ENCODE peak calls at places on chromosomes 16 and 17, in five cellular contexts. W, Z, S, C and L are unnamed samples.

GRCh38 chr17:35022536-35023063 is 40.9 kb downstream of the RFFL start:
- DNase-seq in W (no peak), Z (peak), S (peak), C (peak), L (no peak)

GRCh38 chr17:3986270-3986938 is 22.2 kb upstream of the ATP2A3 start:
- DNase-seq in W (no peak), Z (no peak), S (no peak), C (peak), L (no peak)

GRCh38 chr16:50680907-50681885 is at the start of gene SNX20:
- DNase-seq in W (no peak), Z (peak), S (peak), C (no peak), L (no peak)

GRCh38 chr17:75516619-75517276 is 420 bp downstream of the TSEN54 start:
- DNase-seq in W (no peak), Z (peak), S (no peak), C (no peak), L (no peak)

GRCh38 chr16:86984286-86984685 is 332.9 kb downstream of the C16orf95 start:
- DNase-seq in W (no peak), Z (no peak), S (no peak), C (no peak), L (no peak)

GRCh38 chr16:87278191-87279093 is 38.8 kb downstream of the C16orf95 start:
- DNase-seq in W (peak), Z (peak), S (peak), C (peak), L (peak)

GRCh38 chr16:27363797-27364196 is 38.2 kb upstream of the IL21R start:
- DNase-seq in W (no peak), Z (peak), S (no peak), C (no peak), L (peak)

GRCh38 chr17:78651551-78651950 is 74.4 kb upstream of the DNAH17 start:
- DNase-seq in W (no peak), Z (no peak), S (no peak), C (no peak), L (no peak)

GRCh38 chr17:77489239-77489897 is 348.6 kb downstream of the SEC14L1 start:
- DNase-seq in W (no peak), Z (no peak), S (peak), C (no peak), L (no peak)

GRCh38 chr17:12422632-12423031 is 243.1 kb upstream of the MYOCD start:
- DNase-seq in W (no peak), Z (peak), S (peak), C (no peak), L (no peak)

GRCh38 chr16:9929313-9929712 is 252.9 kb downstream of the GRIN2A start:
- DNase-seq in W (no peak), Z (no peak), S (no peak), C (no peak), L (no peak)

GRCh38 chr16:16029431-16030011 is 80.1 kb downstream of the ABCC1 start:
- DNase-seq in W (no peak), Z (no peak), S (no peak), C (no peak), L (no peak)

GRCh38 chr16:49641250-49641649 is 214.7 kb downstream of the ZNF423 start:
- DNase-seq in W (no peak), Z (no peak), S (no peak), C (no peak), L (no peak)

GRCh38 chr17:50396261-50397110 is 837 bp downstream of the LRRC59 start:
- DNase-seq in W (no peak), Z (peak), S (no peak), C (peak), L (peak)

GRCh38 chr17:76732734-76733617 is 4.2 kb downstream of the SRSF2 start:
- DNase-seq in W (no peak), Z (no peak), S (no peak), C (no peak), L (no peak)

GRCh38 chr17:386145-386876 is 33.7 kb upstream of the RPH3AL start:
- DNase-seq in W (no peak), Z (peak), S (peak), C (peak), L (peak)

GRCh38 chr16:75494184-75494583 is 1.1 kb downstream of the CHST6 start:
- DNase-seq in W (no peak), Z (no peak), S (no peak), C (no peak), L (no peak)

GRCh38 chr17:38598995-38599394 is 6.8 kb downstream of the SRCIN1 start:
- DNase-seq in W (no peak), Z (no peak), S (no peak), C (no peak), L (no peak)

GRCh38 chr17:35715416-35715815 is 16.0 kb upstream of the RASL10B start:
- DNase-seq in W (no peak), Z (no peak), S (no peak), C (no peak), L (no peak)

GRCh38 chr17:38451030-38451839 is 23.0 kb downstream of the ARHGAP23 start:
- DNase-seq in W (no peak), Z (no peak), S (peak), C (peak), L (peak)

GRCh38 chr16:50367777-50368409 is 895 bp downstream of the BRD7 start:
- DNase-seq in W (no peak), Z (no peak), S (no peak), C (no peak), L (no peak)

GRCh38 chr16:54236761-54237160 is 49.8 kb downstream of the IRX3 start:
- DNase-seq in W (no peak), Z (no peak), S (no peak), C (no peak), L (no peak)

GRCh38 chr16:10314811-10315210 is 71.0 kb upstream of the ATF7IP2 start:
- DNase-seq in W (no peak), Z (no peak), S (no peak), C (peak), L (no peak)

GRCh38 chr17:20997711-20998570 is 44.9 kb downstream of the USP22 start:
- DNase-seq in W (no peak), Z (no peak), S (no peak), C (no peak), L (no peak)

GRCh38 chr17:75881678-75882454 is 3.5 kb upstream of the TRIM47 start:
- DNase-seq in W (no peak), Z (no peak), S (no peak), C (no peak), L (no peak)

GRCh38 chr17:36992701-36993100 is 43.9 kb downstream of the AATF start:
- DNase-seq in W (no peak), Z (no peak), S (no peak), C (no peak), L (peak)

GRCh38 chr16:20821682-20822081 is 15.4 kb downstream of the REXO5 start:
- DNase-seq in W (no peak), Z (no peak), S (no peak), C (no peak), L (no peak)

GRCh38 chr16:87254734-87255133 is 62.5 kb downstream of the C16orf95 start:
- DNase-seq in W (no peak), Z (no peak), S (no peak), C (no peak), L (no peak)

GRCh38 chr16:600781-601180 is 10.9 kb downstream of the RAB40C start:
- DNase-seq in W (no peak), Z (no peak), S (no peak), C (no peak), L (no peak)

GRCh38 chr16:15942901-15943690 is 6.3 kb upstream of the ABCC1 start:
- DNase-seq in W (no peak), Z (no peak), S (no peak), C (no peak), L (no peak)

GRCh38 chr17:75486151-75486550 is 29.2 kb downstream of the CASKIN2 start:
- DNase-seq in W (no peak), Z (no peak), S (no peak), C (no peak), L (no peak)

GRCh38 chr16:1870365-1871082 is 1.4 kb downstream of the MEIOB start:
- DNase-seq in W (peak), Z (no peak), S (no peak), C (peak), L (no peak)

GRCh38 chr17:50514936-50515702 is 6.9 kb downstream of the MYCBPAP start:
- DNase-seq in W (no peak), Z (no peak), S (peak), C (no peak), L (no peak)

GRCh38 chr16:81891734-81892364 is 112.8 kb downstream of the PLCG2 start:
- DNase-seq in W (no peak), Z (no peak), S (no peak), C (no peak), L (no peak)

GRCh38 chr17:57405486-57406072 is 149.3 kb downstream of the MSI2 start:
- DNase-seq in W (no peak), Z (no peak), S (no peak), C (no peak), L (no peak)

GRCh38 chr17:57403241-57403640 is 146.9 kb downstream of the MSI2 start:
- DNase-seq in W (no peak), Z (no peak), S (no peak), C (no peak), L (no peak)

GRCh38 chr17:57402691-57403090 is 146.4 kb downstream of the MSI2 start:
- DNase-seq in W (no peak), Z (no peak), S (no peak), C (no peak), L (no peak)

GRCh38 chr17:57404807-57405485 is 148.6 kb downstream of the MSI2 start:
- DNase-seq in W (no peak), Z (no peak), S (no peak), C (no peak), L (no peak)

GRCh38 chr17:57404073-57404472 is 147.8 kb downstream of the MSI2 start:
- DNase-seq in W (no peak), Z (no peak), S (no peak), C (no peak), L (no peak)
- TF ChIP-seq CTCF in W (no peak), Z (no peak), S (no peak), C (no peak), L (no peak)

GRCh38 chr16:60815033-60815432 is 1221.2 kb downstream of the CDH8 start:
- DNase-seq in W (no peak), Z (no peak), S (no peak), C (no peak), L (no peak)

GRCh38 chr16:60811657-60812056 is 1224.6 kb downstream of the CDH8 start:
- DNase-seq in W (no peak), Z (no peak), S (no peak), C (no peak), L (no peak)

GRCh38 chr16:60815865-60816264 is 1220.4 kb downstream of the CDH8 start:
- DNase-seq in W (no peak), Z (no peak), S (no peak), C (no peak), L (no peak)

GRCh38 chr16:60811051-60811608 is 1225.1 kb downstream of the CDH8 start:
- DNase-seq in W (no peak), Z (no peak), S (no peak), C (no peak), L (no peak)
- TF ChIP-seq CTCF in W (no peak), Z (no peak), S (no peak), C (no peak), L (no peak)

DNA sequence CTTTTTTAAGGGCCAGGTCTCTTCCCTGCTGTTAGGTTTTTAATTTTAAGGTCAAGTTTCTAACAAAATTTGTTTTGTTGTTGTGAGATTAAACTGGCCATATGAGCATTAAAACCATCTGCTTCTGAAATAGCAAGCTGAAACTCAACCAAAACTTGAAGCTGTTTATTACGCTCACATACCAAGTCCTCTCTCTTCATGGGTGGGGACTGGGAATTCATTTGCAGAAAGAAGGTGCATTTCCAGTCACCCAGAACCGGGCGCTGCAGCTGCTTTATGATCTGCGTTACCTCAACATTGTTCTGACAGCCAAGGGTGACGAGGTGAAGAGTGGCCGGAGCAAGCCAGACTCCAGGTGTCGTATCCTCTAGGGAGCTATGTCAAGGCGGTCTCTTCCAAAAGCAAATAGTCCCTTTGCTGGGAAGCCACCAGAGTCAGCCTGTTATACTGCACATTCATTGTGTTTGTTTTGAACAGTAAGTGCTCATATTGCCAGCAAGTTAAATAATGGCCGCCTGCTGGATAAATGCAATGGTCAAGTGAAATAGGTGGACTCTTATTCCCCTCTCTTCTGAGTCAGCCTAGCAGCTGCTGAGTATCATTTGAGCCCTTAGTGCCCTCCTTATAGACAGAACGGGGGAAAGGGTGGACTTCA is 12.6 kb downstream of the COG1 start:
- DNase-seq in W (no peak), Z (no peak), S (no peak), C (no peak), L (no peak)
- TF ChIP-seq CTCF in W (no peak), Z (no peak), S (no peak), C (no peak), L (no peak)

DNA sequence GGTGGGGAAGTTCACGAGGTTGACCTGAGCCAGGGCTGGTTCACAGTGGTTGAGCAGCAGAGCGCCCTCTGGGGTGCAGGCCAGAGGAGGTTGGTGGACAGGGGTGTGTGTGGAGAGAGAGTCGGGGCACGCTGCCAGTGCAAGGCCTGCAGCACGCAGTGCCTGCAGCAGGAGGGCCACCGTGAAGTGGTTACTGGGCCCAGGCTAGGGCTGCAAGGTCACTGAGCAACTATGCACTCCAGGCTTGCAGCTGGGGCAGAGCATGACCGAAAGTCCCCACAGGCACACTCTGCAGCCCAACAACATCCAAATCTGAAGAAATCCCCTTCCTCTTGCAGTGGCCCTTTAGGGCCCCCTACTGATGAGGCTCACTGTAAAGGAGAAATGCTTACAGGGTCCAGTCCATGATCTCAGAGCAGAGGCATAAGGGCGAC is 89.1 kb upstream of the NOL11 start:
- DNase-seq in W (no peak), Z (no peak), S (peak), C (no peak), L (no peak)
- TF ChIP-seq CTCF in W (peak), Z (no peak), S (peak), C (no peak), L (no peak)

GRCh38 chr17:46044286-46044928 is 45.4 kb downstream of the STH start:
- DNase-seq in W (peak), Z (peak), S (no peak), C (peak), L (peak)

GRCh38 chr17:46039592-46040186 is 40.6 kb downstream of the STH start:
- DNase-seq in W (no peak), Z (no peak), S (peak), C (no peak), L (no peak)

GRCh38 chr17:46043606-46044005 is 44.6 kb downstream of the STH start:
- DNase-seq in W (no peak), Z (no peak), S (no peak), C (no peak), L (no peak)

GRCh38 chr17:46044989-46045388 is 45.9 kb downstream of the STH start:
- DNase-seq in W (no peak), Z (no peak), S (no peak), C (no peak), L (no peak)

GRCh38 chr17:46042248-46042647 is 43.2 kb downstream of the STH start:
- DNase-seq in W (no peak), Z (no peak), S (no peak), C (no peak), L (no peak)
- TF ChIP-seq CTCF in W (no peak), Z (no peak), S (no peak), C (no peak), L (no peak)

GRCh38 chr16:83247767-83248372 is 559.9 kb upstream of the HSBP1 start:
- DNase-seq in W (no peak), Z (no peak), S (no peak), C (no peak), L (no peak)

GRCh38 chr16:83244057-83244456 is 563.7 kb upstream of the HSBP1 start:
- DNase-seq in W (no peak), Z (no peak), S (no peak), C (no peak), L (no peak)

GRCh38 chr16:83253526-83253925 is 554.3 kb upstream of the HSBP1 start:
- DNase-seq in W (no peak), Z (no peak), S (no peak), C (no peak), L (no peak)

GRCh38 chr16:83245061-83245460 is 562.7 kb upstream of the HSBP1 start:
- DNase-seq in W (no peak), Z (no peak), S (no peak), C (no peak), L (no peak)

GRCh38 chr16:83248735-83249469 is 558.9 kb upstream of the HSBP1 start:
- DNase-seq in W (no peak), Z (no peak), S (no peak), C (no peak), L (no peak)
- TF ChIP-seq CTCF in W (no peak), Z (no peak), S (no peak), C (no peak), L (no peak)

DNA sequence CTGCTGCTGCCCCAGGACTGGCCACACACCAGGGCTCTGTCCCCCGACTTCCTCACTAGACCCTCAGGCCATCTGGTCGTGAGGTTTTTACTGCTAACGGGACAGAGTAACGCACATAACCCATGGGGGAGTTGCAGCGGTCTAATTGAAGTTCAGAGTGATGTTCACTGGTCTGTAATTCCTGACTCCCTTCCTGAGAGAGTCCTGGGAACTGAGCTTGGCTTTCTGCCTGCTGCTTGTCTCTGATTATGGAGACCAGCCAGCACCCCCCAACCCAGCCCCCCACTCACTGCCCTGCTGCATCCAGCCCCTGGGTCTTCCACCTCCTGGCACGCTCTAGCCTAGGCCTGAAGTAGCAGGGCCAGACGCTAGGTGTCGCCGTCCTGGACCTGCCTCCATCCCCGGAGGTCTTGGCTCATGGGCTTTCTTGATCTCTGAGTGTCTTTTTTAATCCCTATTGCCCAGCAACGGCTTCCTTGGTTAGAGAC is 192.9 kb downstream of the CCDC182 start:
- DNase-seq in W (no peak), Z (peak), S (no peak), C (no peak), L (no peak)
- TF ChIP-seq CTCF in W (no peak), Z (no peak), S (peak), C (no peak), L (no peak)